ENCODE peak calls at places on chromosomes 6 and 20, in seven cellular contexts. G is left cardiac atrium; C is fibroblast of mammary gland; L is activated CD8-positive, alpha-beta memory T cell treated with anti-CD3 and anti-CD28 coated beads for 1 hour; J is IMR-90; D is spleen; T is AG04449. S is an unnamed sample.

GRCh38 chr20:34079818-34080217 is 32.2 kb downstream of the EIF2S2 start:
- DNase-seq in C (no peak), D (no peak), J (no peak), G (no peak), L (no peak), T (no peak), S (no peak)

GRCh38 chr6:7821426-7821825 is 89.2 kb downstream of the TXNDC5 start:
- DNase-seq in J (peak; percentile 34), C (peak; percentile 53), D (no peak), G (no peak), L (no peak), T (no peak), S (no peak)

GRCh38 chr20:47809561-47809960 is 24.3 kb upstream of the SULF2 start:
- DNase-seq in C (no peak), J (no peak), D (peak; percentile 38), L (no peak), G (peak; percentile 15), T (no peak), S (no peak)

GRCh38 chr6:137423444-137424168 is 70.6 kb downstream of the OLIG3 start:
- DNase-seq in L (no peak), G (no peak), T (no peak), J (no peak), C (no peak), D (no peak), S (no peak)

GRCh38 chr6:324729-325125 is 32.4 kb downstream of the DUSP22 start:
- DNase-seq in J (no peak), G (no peak), C (no peak), T (no peak), D (peak; percentile 81), L (no peak), S (no peak)

GRCh38 chr6:82744286-82745015 is 321.2 kb downstream of the UBE3D start:
- DNase-seq in L (no peak), G (no peak), J (no peak), D (no peak), C (no peak), T (no peak), S (no peak)

GRCh38 chr6:170152111-170152926 is 138.6 kb downstream of the DLL1 start:
- DNase-seq in D (peak; percentile 74), C (peak; percentile 22), L (no peak), T (no peak), G (peak; percentile 68), J (no peak), S (peak; percentile 63)

GRCh38 chr6:166987930-166988329 is 11.3 kb upstream of the CEP43 start:
- DNase-seq in L (no peak), T (no peak), C (no peak), J (no peak), G (no peak), D (no peak), S (no peak)

GRCh38 chr6:105650367-105650766 is 247.5 kb upstream of the PREP start:
- DNase-seq in T (no peak), G (no peak), L (no peak), J (no peak), D (no peak), C (no peak), S (no peak)

GRCh38 chr20:17638835-17639407 is 43.1 kb downstream of the RRBP1 start:
- DNase-seq in D (no peak), G (no peak), J (no peak), C (no peak), T (no peak), L (no peak), S (no peak)

GRCh38 chr6:49548613-49549304 is 1.7 kb upstream of the C6orf141 start:
- DNase-seq in D (no peak), L (no peak), C (no peak), G (no peak), J (no peak), T (no peak), S (no peak)

GRCh38 chr20:61350500-61351250 is 98.6 kb downstream of the CDH4 start:
- DNase-seq in J (no peak), L (no peak), G (no peak), D (peak; percentile 76), T (no peak), C (no peak), S (no peak)

GRCh38 chr6:90168693-90169131 is 127.9 kb downstream of the BACH2 start:
- DNase-seq in G (no peak), D (no peak), J (peak; percentile 79), T (no peak), L (no peak), C (peak; percentile 54), S (no peak)

GRCh38 chr20:31572042-31572700 is 32.9 kb upstream of the ID1 start:
- DNase-seq in C (no peak), L (no peak), T (no peak), G (no peak), D (no peak), J (no peak), S (no peak)

GRCh38 chr20:23132930-23133559 is 46.9 kb upstream of the CD93 start:
- DNase-seq in C (no peak), J (no peak), G (peak; percentile 72), D (no peak), L (no peak), T (no peak), S (peak; percentile 77)

GRCh38 chr20:23920936-23921335 is 41.4 kb upstream of the CST5 start:
- DNase-seq in T (no peak), L (no peak), J (no peak), D (no peak), G (no peak), C (no peak), S (no peak)

GRCh38 chr6:150617496-150618460 is 18.1 kb downstream of the PLEKHG1 start:
- DNase-seq in J (no peak), G (no peak), L (no peak), T (no peak), C (no peak), D (no peak), S (no peak)

GRCh38 chr6:149867876-149868640 is 3.9 kb upstream of the LRP11 start:
- DNase-seq in D (no peak), J (peak; percentile 28), L (no peak), C (peak; percentile 57), T (no peak), G (no peak), S (no peak)

GRCh38 chr6:12069891-12070529 is 57.9 kb downstream of the HIVEP1 start:
- DNase-seq in J (no peak), T (no peak), G (no peak), L (no peak), C (no peak), D (no peak), S (no peak)

GRCh38 chr6:35042041-35042440 is 99.1 kb downstream of the TCP11 start:
- DNase-seq in T (no peak), D (no peak), G (no peak), L (no peak), C (no peak), J (no peak), S (no peak)

GRCh38 chr6:118581489-118581959 is 33.4 kb downstream of the PLN start:
- DNase-seq in J (peak; percentile 80), L (no peak), G (no peak), C (peak; percentile 75), D (no peak), T (peak; percentile 34), S (peak; percentile 19)

GRCh38 chr6:113381957-113382356 is 475.2 kb upstream of the MARCKS start:
- DNase-seq in J (peak; percentile 75), T (no peak), L (no peak), C (peak; percentile 76), D (no peak), G (no peak), S (no peak)

GRCh38 chr6:75830959-75831885 is 82.2 kb downstream of the MYO6 start:
- DNase-seq in C (peak; percentile 90), L (no peak), G (no peak), D (no peak), T (peak; percentile 12), J (peak; percentile 77), S (no peak)

GRCh38 chr20:47055699-47056369 is 161.2 kb downstream of the EYA2 start:
- DNase-seq in D (no peak), G (no peak), C (peak; percentile 71), T (no peak), J (peak; percentile 66), L (no peak), S (no peak)

GRCh38 chr6:166156942-166157341 is 10.7 kb downstream of the TBXT start:
- DNase-seq in J (peak; percentile 9), L (no peak), C (peak; percentile 10), T (no peak), G (no peak), D (no peak), S (no peak)

GRCh38 chr6:130742282-130742681 is 84.9 kb upstream of the SMLR1 start:
- DNase-seq in T (peak; percentile 4), L (no peak), D (no peak), G (no peak), J (peak; percentile 4), C (no peak), S (no peak)